ENCODE peak calls at places on chromosomes 4 and X, in seven cellular contexts. G, Q, I, K, V, Z and M are unnamed samples.

GRCh38 chr4:159476886-159477285 is 374.0 kb downstream of the RAPGEF2 start:
- DNase-seq in Q (no peak), K (no peak), I (no peak), G (no peak), Z (peak; percentile 29), V (no peak), M (no peak)

GRCh38 chrX:120857240-120857639 is 18.4 kb downstream of the CT47B1 start:
- DNase-seq in I (no peak), V (peak; percentile 90), G (peak; percentile 40), Q (peak; percentile 80), K (no peak), Z (peak; percentile 25), M (no peak)

GRCh38 chr4:147683172-147683571 is 791 bp downstream of the PRMT9 start:
- DNase-seq in Q (peak; percentile 1), V (no peak), K (no peak), I (peak; percentile 57), G (no peak), Z (peak; percentile 53), M (peak; percentile 32)

GRCh38 chr4:102247041-102247440 is 98.2 kb downstream of the SLC39A8 start:
- DNase-seq in V (no peak), G (no peak), Z (no peak), Q (no peak), I (no peak), K (no peak), M (no peak)

GRCh38 chr4:71559957-71560541 is 221.2 kb downstream of the SLC4A4 start:
- DNase-seq in V (no peak), K (no peak), Z (no peak), Q (no peak), I (peak; percentile 61), G (no peak), M (peak; percentile 64)

GRCh38 chr4:175339100-175339707 is 421.0 kb downstream of the ADAM29 start:
- DNase-seq in V (no peak), K (no peak), I (peak; percentile 53), G (no peak), Q (no peak), Z (peak; percentile 18), M (peak; percentile 80)

GRCh38 chr4:35315419-35315818 is 928.9 kb downstream of the ARAP2 start:
- DNase-seq in Q (no peak), K (no peak), Z (no peak), V (no peak), G (no peak), I (no peak), M (no peak)

GRCh38 chrX:129980043-129980442 is 2.4 kb upstream of the BCORL1 start:
- DNase-seq in I (no peak), V (no peak), Q (no peak), G (peak; percentile 46), Z (no peak), K (no peak), M (no peak)

GRCh38 chr4:41882622-41883347 is 52.4 kb upstream of the TMEM33 start:
- DNase-seq in Q (peak; percentile 35), K (no peak), V (peak; percentile 48), I (peak; percentile 33), Z (peak; percentile 64), G (peak; percentile 67), M (peak; percentile 23)

GRCh38 chr4:14700544-14700943 is 301.7 kb upstream of the CPEB2 start:
- DNase-seq in G (no peak), Q (no peak), Z (no peak), V (no peak), I (no peak), K (no peak), M (no peak)

GRCh38 chr4:3411676-3412075 is 30.1 kb upstream of the HGFAC start:
- DNase-seq in Z (no peak), K (no peak), V (peak; percentile 18), G (no peak), I (no peak), Q (no peak), M (no peak)

GRCh38 chr4:3368334-3368733 is 73.4 kb upstream of the HGFAC start:
- DNase-seq in V (no peak), Q (no peak), G (no peak), Z (no peak), K (no peak), I (no peak), M (no peak)

GRCh38 chr4:83252782-83253405 is 31.7 kb downstream of the COQ2 start:
- DNase-seq in K (peak; percentile 51), V (peak; percentile 78), I (peak; percentile 73), G (peak; percentile 79), Q (peak; percentile 92), Z (peak; percentile 82), M (peak; percentile 54)

GRCh38 chr4:2925931-2926860 is 37.0 kb downstream of the NOP14 start:
- DNase-seq in V (no peak), Q (no peak), G (no peak), Z (no peak), I (no peak), K (no peak), M (no peak)

GRCh38 chrX:153944140-153944799 is at the start of gene RENBP:
- DNase-seq in Q (peak; percentile 68), G (no peak), V (peak; percentile 67), Z (peak; percentile 33), K (no peak), I (no peak), M (no peak)

GRCh38 chr4:51866835-51867234 is 23.9 kb downstream of the DCUN1D4 start:
- DNase-seq in Q (no peak), Z (no peak), K (no peak), V (no peak), G (no peak), I (no peak), M (no peak)

GRCh38 chr4:171118091-171118490 is 695.1 kb upstream of the GALNTL6 start:
- DNase-seq in V (no peak), Z (no peak), K (no peak), I (peak; percentile 65), G (no peak), Q (no peak), M (no peak)

GRCh38 chrX:15988661-15989603 is 134.3 kb upstream of the AP1S2 start:
- DNase-seq in I (peak; percentile 77), V (no peak), K (no peak), Z (peak; percentile 2), G (no peak), Q (peak; percentile 56), M (peak; percentile 82)

GRCh38 chr4:150664935-150665334 is 83.0 kb downstream of the MAB21L2 start:
- DNase-seq in I (peak; percentile 22), G (no peak), Q (peak; percentile 98), Z (peak; percentile 1), K (no peak), V (no peak), M (no peak)

GRCh38 chr4:92634891-92635290 is 331.1 kb downstream of the GRID2 start:
- DNase-seq in Q (no peak), V (no peak), K (no peak), Z (no peak), I (no peak), G (no peak), M (no peak)

GRCh38 chr4:16745009-16745408 is 153.4 kb downstream of the LDB2 start:
- DNase-seq in I (peak; percentile 40), Z (no peak), K (no peak), V (no peak), G (no peak), Q (peak; percentile 54), M (peak; percentile 89)

GRCh38 chrX:68147848-68148247 is 285.4 kb downstream of the OPHN1 start:
- DNase-seq in Z (no peak), V (no peak), Q (no peak), K (no peak), G (no peak), I (no peak), M (no peak)

GRCh38 chr4:52937829-52938228 is 75.7 kb downstream of the RASL11B start:
- DNase-seq in V (no peak), G (no peak), Q (no peak), K (no peak), I (no peak), Z (no peak), M (no peak)

GRCh38 chr4:106316773-106317409 is 541 bp downstream of the AIMP1 start:
- DNase-seq in V (no peak), K (no peak), I (peak; percentile 41), Q (no peak), Z (no peak), G (no peak), M (no peak)

GRCh38 chrX:102067966-102068723 is 57.3 kb upstream of the TCEAL2 start:
- DNase-seq in I (peak; percentile 2), K (no peak), Z (peak; percentile 59), V (no peak), Q (peak; percentile 17), G (no peak), M (peak; percentile 16)

GRCh38 chr4:7691061-7691460 is 248.6 kb downstream of the AFAP1 start:
- DNase-seq in K (no peak), Z (no peak), I (no peak), G (no peak), V (no peak), Q (no peak), M (no peak)

DNA sequence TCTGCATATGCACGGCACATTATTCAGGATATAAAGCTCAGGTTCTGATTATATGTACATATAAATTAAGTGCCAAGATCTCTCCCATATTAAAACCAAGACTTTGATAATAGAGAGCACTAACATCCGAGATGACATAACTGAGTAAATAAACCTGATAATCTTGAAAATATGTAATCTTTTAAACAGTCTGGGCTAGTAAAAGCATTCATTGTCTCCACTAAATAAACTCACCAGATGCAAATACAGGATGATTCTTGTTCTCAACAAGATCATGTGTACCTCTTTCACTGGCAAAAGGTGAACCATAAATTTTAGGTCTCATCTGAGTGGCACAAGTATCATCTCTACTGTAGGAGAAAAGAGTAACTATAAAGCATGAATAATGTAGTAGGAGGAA is 942.2 kb downstream of the TRAM1L1 start:
- DNase-seq in G (no peak), V (no peak), K (no peak), Z (no peak), I (no peak), Q (no peak), M (no peak)
- H3K18ac ChIP-seq in G (no peak overlapping the region), V (no peak overlapping the region), K (no peak overlapping the region), Z (no peak overlapping the region), I (no peak overlapping the region), Q (no peak overlapping the region), M (no peak overlapping the region)

GRCh38 chr4:130736436-130737185 is 1640.7 kb downstream of the C4orf33 start:
- DNase-seq in V (no peak), G (no peak), Q (no peak), K (no peak), I (no peak), Z (no peak), M (no peak)
- H3K18ac ChIP-seq in V (no peak overlapping the region), G (no peak overlapping the region), Q (no peak overlapping the region), K (no peak overlapping the region), I (no peak overlapping the region), Z (no peak overlapping the region), M (no peak overlapping the region)

DNA sequence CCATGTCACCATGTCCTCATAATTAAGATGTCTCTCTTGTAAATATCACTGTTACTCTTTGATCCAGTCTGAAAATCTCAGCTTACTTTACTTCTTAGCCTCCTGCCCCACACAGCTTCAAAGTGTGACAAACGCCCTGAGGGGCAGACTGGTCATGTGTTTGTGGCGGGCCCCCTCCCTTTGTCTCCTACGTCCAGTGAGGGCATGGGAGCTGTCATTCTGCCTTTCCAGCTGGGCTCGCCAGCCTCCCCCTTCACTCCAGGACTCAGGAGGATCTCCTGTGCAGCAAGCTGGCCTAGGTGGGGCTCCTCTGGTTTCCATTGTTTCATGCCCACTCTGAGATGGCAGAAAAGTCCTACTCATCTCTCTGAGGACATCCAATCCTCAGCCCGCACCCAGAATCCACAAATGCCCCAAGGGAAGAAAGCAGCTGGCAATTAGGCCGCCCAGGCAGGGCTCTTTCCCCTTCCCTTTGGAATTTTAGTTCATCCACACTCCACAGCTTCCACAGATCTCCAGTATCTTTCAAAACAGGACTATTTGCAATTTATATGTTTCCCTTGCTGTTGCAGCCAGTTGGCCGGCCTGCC is 86.4 kb upstream of the C4orf50 start:
- DNase-seq in V (no peak), I (no peak), G (no peak), Z (no peak), Q (peak; percentile 31), K (no peak), M (no peak)
- H3K18ac ChIP-seq in V (no peak overlapping the region), I (no peak overlapping the region), G (no peak overlapping the region), Z (no peak overlapping the region), Q (no peak overlapping the region), K (no peak overlapping the region), M (no peak overlapping the region)

GRCh38 chrX:10171291-10171690 is 14.5 kb downstream of the CLCN4 start:
- DNase-seq in V (no peak), Q (no peak), Z (no peak), G (no peak), K (no peak), I (no peak), M (no peak)
- H3K18ac ChIP-seq in V (no peak overlapping the region), Q (no peak overlapping the region), Z (no peak overlapping the region), G (no peak overlapping the region), K (no peak overlapping the region), I (no peak overlapping the region), M (no peak overlapping the region)